ENCODE peak calls at places on chromosomes 5 and 9, in ten cellular contexts. S is heart left ventricle, Y is K562, Q is stomach, W is adrenal gland, D is A549, C is tibial nerve, L is HepG2, V is IMR-90, P is spleen. O is an unnamed sample.
A peak's percentile ranks its signal among the peaks of the same experiment; 100 is the strongest.

GRCh38 chr9:129567842-129568559 is 52.9 kb downstream of the C9orf50 start:
- DNase-seq in D (peak; percentile 64), C (no peak), S (no peak), L (peak; percentile 75), Q (peak; percentile 40), P (no peak), W (peak; percentile 64), V (peak; percentile 70), Y (peak; percentile 59), O (peak; percentile 79)

GRCh38 chr5:160543395-160543794 is 121.7 kb downstream of the PTTG1 start:
- DNase-seq in L (no peak), Q (no peak), Y (no peak), D (no peak), P (no peak), S (no peak), W (no peak), C (no peak), V (no peak), O (no peak)

GRCh38 chr5:145941096-145941676 is 4.8 kb downstream of the SH3RF2 start:
- DNase-seq in S (no peak), W (no peak), C (no peak), Q (peak; percentile 33), V (peak; percentile 25), Y (no peak), D (no peak), L (no peak), P (no peak), O (no peak)

GRCh38 chr9:95459867-95460626 is 56.7 kb downstream of the PTCH1 start:
- DNase-seq in C (no peak), Q (no peak), D (no peak), W (no peak), S (no peak), V (peak; percentile 41), Y (no peak), L (no peak), P (no peak), O (no peak)

GRCh38 chr5:76363385-76364261 is 39.5 kb upstream of the IQGAP2 start:
- DNase-seq in Y (peak; percentile 85), V (no peak), S (peak; percentile 40), Q (peak; percentile 74), D (no peak), L (peak; percentile 15), P (no peak), W (no peak), C (peak; percentile 8), O (peak; percentile 66)

GRCh38 chr9:129823163-129823933 is 588 bp downstream of the TOR1A start:
- DNase-seq in Q (no peak), W (peak; percentile 37), P (peak; percentile 87), L (no peak), V (peak; percentile 27), Y (no peak), S (no peak), D (peak; percentile 17), C (no peak), O (peak; percentile 55)

GRCh38 chr5:103450333-103451061 is 112.1 kb downstream of the NUDT12 start:
- DNase-seq in D (no peak), P (no peak), Q (no peak), S (no peak), C (no peak), V (peak; percentile 88), Y (no peak), L (no peak), W (no peak), O (no peak)

GRCh38 chr5:170523129-170523497 is 19.3 kb downstream of the KCNIP1 start:
- DNase-seq in L (no peak), Y (no peak), D (no peak), W (no peak), V (no peak), C (no peak), S (no peak), P (no peak), Q (no peak), O (no peak)

GRCh38 chr5:121967187-121967586 is 5.4 kb downstream of the SRFBP1 start:
- DNase-seq in W (no peak), D (no peak), L (no peak), Y (no peak), V (peak; percentile 66), Q (no peak), P (no peak), C (no peak), S (no peak), O (no peak)

GRCh38 chr5:174837919-174838902 is 113.8 kb downstream of the MSX2 start:
- DNase-seq in D (peak; percentile 40), C (peak; percentile 63), S (peak; percentile 38), P (no peak), W (no peak), V (peak; percentile 24), Y (peak; percentile 9), L (no peak), Q (no peak), O (no peak)

GRCh38 chr9:15966471-15966870 is 413.6 kb downstream of the CCDC171 start:
- DNase-seq in S (no peak), V (no peak), Q (no peak), Y (no peak), W (no peak), L (no peak), D (no peak), C (no peak), P (no peak), O (no peak)

GRCh38 chr5:135135530-135136201 is 101.6 kb upstream of the PITX1 start:
- DNase-seq in C (peak; percentile 55), D (no peak), S (peak; percentile 42), V (peak; percentile 79), L (no peak), Q (peak; percentile 63), W (peak; percentile 52), Y (peak; percentile 52), P (no peak), O (peak; percentile 71)

GRCh38 chr5:125408582-125409069 is 662.2 kb upstream of the ZNF608 start:
- DNase-seq in V (peak; percentile 88), D (peak; percentile 18), P (no peak), W (peak; percentile 73), Q (no peak), L (no peak), C (no peak), S (no peak), Y (no peak), O (no peak)

GRCh38 chr5:45277860-45278259 is 418.3 kb downstream of the HCN1 start:
- DNase-seq in Q (no peak), W (no peak), Y (no peak), S (no peak), C (no peak), V (no peak), D (no peak), P (no peak), L (peak; percentile 1), O (no peak)

GRCh38 chr5:134133995-134134541 is 19.6 kb downstream of the TCF7 start:
- DNase-seq in C (no peak), S (no peak), D (no peak), Q (peak; percentile 17), V (no peak), L (no peak), P (peak; percentile 52), W (peak; percentile 9), Y (no peak), O (no peak)

GRCh38 chr5:150122158-150122510 is 33.5 kb downstream of the PDGFRB start:
- DNase-seq in W (no peak), D (peak; percentile 71), C (no peak), P (peak; percentile 79), Q (peak; percentile 49), L (peak; percentile 56), S (peak; percentile 32), V (no peak), Y (peak; percentile 82), O (no peak)

GRCh38 chr5:159682623-159683022 is 233.7 kb upstream of the ADRA1B start:
- DNase-seq in S (no peak), D (no peak), Q (no peak), W (no peak), P (no peak), Y (no peak), L (no peak), V (no peak), C (no peak), O (no peak)

GRCh38 chr5:67770431-67771025 is 445.0 kb upstream of the PIK3R1 start:
- DNase-seq in S (no peak), D (no peak), Y (peak; percentile 17), W (no peak), C (no peak), Q (no peak), P (no peak), V (no peak), L (peak; percentile 98), O (peak; percentile 30)

GRCh38 chr5:169781452-169782345 is 144.6 kb downstream of the DOCK2 start:
- DNase-seq in W (no peak), D (no peak), P (no peak), L (no peak), Q (no peak), V (no peak), Y (peak; percentile 21), C (no peak), S (no peak), O (no peak)

GRCh38 chr5:15286659-15287058 is 213.3 kb upstream of the FBXL7 start:
- DNase-seq in C (no peak), L (no peak), Y (no peak), D (no peak), Q (no peak), V (no peak), P (no peak), S (peak; percentile 28), W (no peak), O (no peak)
- TF ChIP-seq CTCF in C (peak; percentile 24), L (peak; percentile 41), Y (no peak), D (no peak), Q (no peak), V (no peak), P (no peak), S (no peak), W (no peak), O (peak; percentile 36)

DNA sequence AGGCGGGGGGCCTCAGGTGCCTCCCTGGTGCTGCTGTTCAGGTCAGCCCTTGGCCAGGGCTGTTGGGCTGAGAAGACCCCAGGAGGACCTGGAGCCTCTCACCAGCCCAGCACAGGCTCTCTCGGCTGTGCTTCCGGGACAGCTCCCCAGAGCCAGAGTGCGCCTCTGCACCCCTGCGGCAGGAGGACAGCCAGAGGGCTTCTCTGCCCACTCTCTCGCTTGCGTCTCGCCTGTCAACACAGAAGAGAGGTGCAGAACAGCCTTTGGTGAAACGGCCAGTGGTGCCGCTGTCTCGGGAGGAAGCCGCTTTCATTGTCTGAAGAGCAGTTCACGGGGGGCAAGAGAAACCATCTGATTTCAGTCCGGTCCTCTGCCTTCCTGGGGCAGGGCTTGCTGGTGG is 3.8 kb upstream of the NACC2 start:
- DNase-seq in Y (no peak), V (no peak), D (no peak), L (no peak), P (no peak), Q (no peak), S (no peak), C (no peak), W (no peak), O (no peak)
- H3K27ac ChIP-seq in Y (no peak overlapping the region), V (no peak overlapping the region), D (no peak overlapping the region), L (no peak overlapping the region), P (no peak overlapping the region), Q (no peak overlapping the region), S (no peak overlapping the region), C (no peak overlapping the region), W (no peak overlapping the region), O (no peak overlapping the region)

GRCh38 chr9:101398335-101398929 is at the start of the genes MRPL50 and ZNF189:
- DNase-seq in W (peak; percentile 99), Q (peak; percentile 98), V (peak; percentile 99), D (peak; percentile 96), C (peak; percentile 99), P (peak; percentile 100), Y (peak; percentile 94), S (peak; percentile 99), L (peak; percentile 100), O (peak; percentile 98)
- TF ChIP-seq POLR2A in W (peak; percentile 94), Q (peak; percentile 75), V (peak; percentile 95), D (peak; percentile 74), C (peak; percentile 62), P (peak; percentile 27), Y (peak; percentile 98), S (no peak), L (peak; percentile 98), O (peak; percentile 88)

GRCh38 chr9:128558431-128559310 is 6.3 kb downstream of the SPTAN1 start:
- DNase-seq in V (peak; percentile 95), Y (peak; percentile 86), L (peak; percentile 53), Q (peak; percentile 87), C (peak; percentile 84), S (peak; percentile 89), P (peak; percentile 82), W (peak; percentile 86), D (no peak), O (peak; percentile 86)
- TF ChIP-seq CTCF in V (no peak), Y (no peak), L (no peak), Q (no peak), C (no peak), S (no peak), P (no peak), W (no peak), D (no peak), O (no peak)

O was measured in right lobe of liver.